ENCODE peak calls at places on chromosomes 16 and 17, in four cellular contexts. H, Z, V and M are unnamed samples.

GRCh38 chr17:4738136-4739121 is 1.2 kb upstream of the ZMYND15 start:
- DNase-seq in V (no peak), H (no peak), Z (no peak), M (no peak)

GRCh38 chr16:77723108-77723514 is 797 bp downstream of the NUDT7 start:
- DNase-seq in V (no peak), Z (peak), H (no peak), M (no peak)

GRCh38 chr16:16188827-16189226 is 34.5 kb downstream of the ABCC6 start:
- DNase-seq in V (no peak), H (no peak), Z (no peak), M (no peak)

GRCh38 chr16:84839956-84840355 is 20.2 kb downstream of the CRISPLD2 start:
- DNase-seq in V (no peak), H (no peak), Z (peak), M (no peak)

GRCh38 chr17:79915850-79916430 is 76.7 kb upstream of the CBX4 start:
- DNase-seq in Z (no peak), H (peak), V (peak), M (no peak)

GRCh38 chr17:77501101-77501566 is 360.4 kb downstream of the SEC14L1 start:
- DNase-seq in V (peak), H (peak), Z (peak), M (no peak)

GRCh38 chr17:10516638-10517037 is 1.7 kb downstream of the MYH1 start:
- DNase-seq in V (no peak), Z (no peak), H (no peak), M (no peak)

GRCh38 chr17:33901085-33901484 is 354.0 kb upstream of the CCL2 start:
- DNase-seq in Z (no peak), H (no peak), V (no peak), M (no peak)

GRCh38 chr17:48795444-48796162 is 21.4 kb downstream of the TTLL6 start:
- DNase-seq in V (no peak), H (peak), Z (no peak), M (no peak)

GRCh38 chr16:85541181-85541580 is 71.9 kb upstream of the GSE1 start:
- DNase-seq in V (no peak), Z (no peak), H (no peak), M (no peak)

GRCh38 chr17:50459081-50459676 is 9.5 kb downstream of the CHAD start:
- DNase-seq in Z (no peak), V (no peak), H (peak), M (no peak)

GRCh38 chr16:73232555-73233422 is 184.9 kb upstream of the ZFHX3 start:
- DNase-seq in Z (peak), V (no peak), H (peak), M (no peak)

GRCh38 chr16:8946544-8946943 is 17.2 kb downstream of the USP7 start:
- DNase-seq in Z (no peak), V (no peak), H (no peak), M (no peak)

GRCh38 chr17:58330997-58331814 is 2.6 kb upstream of the TSPOAP1 start:
- DNase-seq in H (no peak), V (peak), Z (peak), M (no peak)

GRCh38 chr17:62657664-62658063 is 30.2 kb downstream of the MRC2 start:
- DNase-seq in V (no peak), H (no peak), Z (peak), M (no peak)

GRCh38 chr17:78624461-78625216 is 47.4 kb upstream of the DNAH17 start:
- DNase-seq in H (no peak), Z (no peak), V (no peak), M (no peak)

GRCh38 chr16:85420501-85421337 is 192.4 kb upstream of the GSE1 start:
- DNase-seq in V (peak), Z (peak), H (peak), M (no peak)

GRCh38 chr16:27289669-27290068 is 21.1 kb upstream of the NSMCE1 start:
- DNase-seq in Z (no peak), V (no peak), H (no peak), M (no peak)

GRCh38 chr17:48074322-48075054 is 26.3 kb downstream of the NFE2L1 start:
- DNase-seq in V (peak), Z (peak), H (peak), M (no peak)

GRCh38 chr17:36857698-36858097 is 79.6 kb upstream of the LHX1 start:
- DNase-seq in V (no peak), Z (no peak), H (peak), M (no peak)

GRCh38 chr16:49168146-49168545 is 113.5 kb downstream of the CBLN1 start:
- DNase-seq in H (no peak), Z (no peak), V (no peak), M (no peak)

GRCh38 chr17:66949501-66949900 is 15.0 kb upstream of the CACNG4 start:
- DNase-seq in Z (no peak), V (no peak), H (no peak), M (no peak)

GRCh38 chr16:78576941-78577340 is 477.5 kb downstream of the WWOX start:
- DNase-seq in H (no peak), Z (no peak), V (no peak), M (no peak)

GRCh38 chr17:82449136-82449882 is 1.2 kb downstream of the CYBC1 start:
- DNase-seq in H (no peak), Z (peak), V (no peak), M (peak)

GRCh38 chr16:50609049-50609832 is 61.0 kb downstream of the NKD1 start:
- DNase-seq in H (no peak), Z (no peak), V (no peak), M (no peak)

GRCh38 chr16:75460441-75460840 is 4.0 kb downstream of the TMEM170A start:
- DNase-seq in V (no peak), H (no peak), Z (no peak), M (no peak)

GRCh38 chr17:40956401-40957254 is 10.1 kb downstream of the KRT39 start:
- DNase-seq in H (peak), Z (no peak), V (no peak), M (no peak)

GRCh38 chr16:21166561-21166961 is 8.1 kb downstream of the LDAF1 start:
- DNase-seq in H (no peak), Z (no peak), V (no peak), M (no peak)

GRCh38 chr16:27839419-27839818 is 224.1 kb downstream of the GSG1L start:
- DNase-seq in V (peak), Z (no peak), H (no peak), M (no peak)

GRCh38 chr16:68287276-68288251 is 23.2 kb downstream of the SLC7A6OS start:
- DNase-seq in Z (no peak), V (no peak), H (no peak), M (no peak)

GRCh38 chr16:57329718-57330327 is 28.8 kb upstream of the CCL22 start:
- DNase-seq in V (no peak), Z (no peak), H (no peak), M (no peak)

GRCh38 chr16:1912215-1912543 is 6.0 kb downstream of the HS3ST6 start:
- DNase-seq in H (no peak), V (no peak), Z (no peak), M (no peak)

GRCh38 chr16:69077251-69077650 is 28.2 kb upstream of the HAS3 start:
- DNase-seq in Z (no peak), H (no peak), V (no peak), M (no peak)

GRCh38 chr17:20966869-20967268 is 75.9 kb downstream of the USP22 start:
- DNase-seq in H (no peak), Z (no peak), V (no peak), M (no peak)

GRCh38 chr17:73281926-73282325 is 20.2 kb upstream of the CPSF4L start:
- DNase-seq in H (no peak), Z (no peak), V (no peak), M (peak)

GRCh38 chr17:36464765-36465088 is 21.8 kb upstream of the ZNHIT3 start:
- DNase-seq in Z (no peak), H (no peak), V (no peak), M (no peak)

GRCh38 chr16:25009822-25010221 is 5.3 kb downstream of the ARHGAP17 start:
- DNase-seq in V (no peak), H (no peak), Z (no peak), M (no peak)

GRCh38 chr16:81175325-81175891 is 63.1 kb upstream of the BCO1 start:
- DNase-seq in V (no peak), H (peak), Z (no peak), M (no peak)
- TF ChIP-seq NFIC in V (no peak), H (no peak), Z (peak), M (no peak)

GRCh38 chr16:11313493-11314308 is 31.6 kb upstream of the RMI2 start:
- DNase-seq in V (no peak), Z (no peak), H (no peak), M (no peak)

GRCh38 chr16:11310634-11310977 is 29.5 kb upstream of the PRM1 start:
- DNase-seq in V (no peak), Z (no peak), H (no peak), M (no peak)

GRCh38 chr16:11314309-11314894 is 30.9 kb upstream of the RMI2 start:
- DNase-seq in Z (no peak), V (no peak), H (no peak), M (no peak)

GRCh38 chr16:11310997-11311561 is 29.9 kb upstream of the PRM1 start:
- DNase-seq in H (no peak), V (no peak), Z (no peak), M (peak)

DNA sequence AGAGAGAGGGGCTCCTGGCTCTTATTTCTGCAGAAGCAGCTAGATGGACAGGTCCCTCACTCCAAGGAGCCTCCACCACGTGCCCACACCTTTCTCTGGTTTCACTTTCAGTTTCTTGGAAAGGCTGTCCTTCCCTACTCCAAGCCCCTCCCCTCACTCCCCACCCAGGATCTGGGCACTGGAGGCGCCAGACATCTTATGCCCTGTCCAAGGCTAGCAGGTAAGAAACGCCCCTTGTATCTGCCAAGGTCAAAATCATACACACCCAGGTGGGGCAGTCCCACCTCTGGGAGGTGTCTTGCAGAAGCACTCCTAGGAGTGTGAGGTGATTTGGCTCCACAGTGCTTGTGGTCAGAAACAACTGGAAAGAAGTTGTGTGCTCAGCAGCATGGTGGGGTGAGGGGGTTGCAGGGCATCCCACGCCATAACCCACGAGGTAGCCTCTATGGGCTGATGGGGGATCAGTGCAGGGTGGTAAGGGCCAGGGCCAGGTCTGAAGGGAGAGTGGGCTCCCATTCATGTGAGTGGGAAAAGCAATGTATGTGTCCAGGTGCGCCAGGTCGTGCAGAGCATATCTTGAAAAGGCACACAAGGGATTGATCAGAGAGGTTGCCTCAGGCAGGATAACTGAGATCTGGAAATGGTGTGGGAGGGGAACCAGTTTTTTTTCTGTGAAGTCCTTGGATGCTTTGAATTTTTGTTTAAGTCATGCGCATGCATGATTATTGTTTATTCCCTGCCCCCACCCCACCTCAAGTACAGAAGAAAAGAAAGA is 31.8 kb upstream of the PRM1 start:
- DNase-seq in V (peak), H (peak), Z (no peak), M (no peak)
- TF ChIP-seq NFIC in V (no peak), H (no peak), Z (no peak), M (no peak)

GRCh38 chr16:67279296-67280089 is at the start of gene PLEKHG4:
- DNase-seq in Z (peak), H (peak), V (no peak), M (peak)
- TF ChIP-seq NFIC in Z (no peak), H (no peak), V (peak), M (no peak)

GRCh38 chr16:4378202-4378666 is 6.6 kb downstream of the VASN start:
- DNase-seq in Z (no peak), H (no peak), V (peak), M (no peak)
- TF ChIP-seq NFIC in Z (no peak), H (no peak), V (no peak), M (no peak)

GRCh38 chr17:81233811-81234505 is 4.9 kb downstream of the TEPSIN start:
- DNase-seq in Z (no peak), H (no peak), V (no peak), M (no peak)
- TF ChIP-seq NFIC in Z (no peak), H (no peak), V (no peak), M (no peak)

DNA sequence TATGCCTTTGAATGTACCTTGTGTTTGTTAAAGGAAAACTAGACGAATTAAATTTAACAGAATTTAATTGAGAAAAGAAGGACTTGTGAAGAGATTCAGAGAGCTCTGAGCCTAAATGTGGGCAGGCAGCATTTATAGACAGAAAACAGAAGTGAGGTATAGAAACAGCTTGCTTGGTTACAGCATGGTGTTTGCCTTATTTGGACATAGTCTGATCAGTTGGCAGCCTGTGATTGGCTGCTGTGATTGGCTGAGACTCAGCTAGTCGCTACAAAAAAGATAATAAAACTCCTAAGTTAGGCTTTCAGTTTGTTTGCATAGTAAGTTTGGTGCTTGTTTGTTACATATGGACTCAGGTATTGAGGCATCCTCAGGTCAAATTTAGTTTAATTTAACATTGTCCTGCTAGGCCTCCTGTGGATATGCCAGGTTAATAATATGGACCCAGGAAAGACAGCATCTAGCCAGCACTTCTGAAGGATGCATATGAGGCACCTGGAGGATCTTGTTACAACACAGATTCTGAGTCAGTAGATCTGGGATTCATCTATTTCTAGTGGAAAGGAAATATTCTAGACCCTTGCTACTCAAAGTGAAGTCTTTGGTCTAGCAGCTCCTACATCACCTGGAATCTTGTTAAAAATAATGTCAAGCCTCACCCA is 43.4 kb downstream of the SLFN5 start:
- DNase-seq in V (no peak), Z (no peak), H (no peak), M (peak)
- TF ChIP-seq NFIC in V (no peak), Z (no peak), H (no peak), M (no peak)

DNA sequence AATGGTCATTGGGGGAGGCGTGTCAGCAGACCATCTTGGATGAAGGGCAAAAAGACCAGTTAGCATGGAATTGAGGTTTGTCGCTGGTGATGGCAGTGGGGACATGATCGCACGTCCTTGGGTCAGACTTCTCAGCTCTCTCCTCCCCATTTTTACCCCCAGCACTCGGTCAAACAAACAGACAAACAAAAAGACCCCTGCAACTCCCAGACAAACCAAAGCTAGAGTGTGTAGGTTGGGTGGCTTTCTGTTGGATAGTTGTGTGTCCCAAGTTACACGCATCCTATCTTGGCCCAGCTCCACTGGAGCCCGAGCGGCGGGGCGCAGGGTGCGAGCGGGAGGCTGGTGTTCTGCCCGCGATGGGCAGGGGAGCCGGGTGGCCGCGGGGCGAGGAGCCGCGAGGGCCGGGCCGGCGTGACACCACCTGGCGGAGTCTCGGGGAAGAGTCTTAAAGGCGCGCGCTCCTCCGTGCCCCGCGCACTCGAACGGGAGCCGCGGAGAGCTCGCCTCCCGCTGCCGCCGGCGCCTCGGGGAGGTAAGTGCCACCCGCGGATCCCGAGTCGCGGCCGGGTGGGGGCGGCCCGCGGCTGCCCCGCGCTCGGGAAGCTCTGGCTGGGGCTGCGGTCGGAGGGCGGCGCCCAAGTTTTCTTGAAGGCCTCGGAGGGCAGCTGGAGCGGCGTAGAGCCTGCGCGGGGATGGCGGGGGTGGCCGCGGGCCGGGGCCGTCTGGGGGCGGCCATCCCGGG is 18.5 kb upstream of the NTN1 start:
- DNase-seq in Z (peak), H (no peak), V (no peak), M (no peak)
- TF ChIP-seq NFIC in Z (no peak), H (no peak), V (no peak), M (no peak)

GRCh38 chr17:2872282-2872681 is 76.0 kb downstream of the RAP1GAP2 start:
- DNase-seq in V (no peak), Z (no peak), H (no peak), M (no peak)

GRCh38 chr17:2871205-2871604 is 75.0 kb downstream of the RAP1GAP2 start:
- DNase-seq in H (no peak), Z (no peak), V (no peak), M (no peak)

GRCh38 chr17:2871720-2872119 is 75.5 kb downstream of the RAP1GAP2 start:
- DNase-seq in H (no peak), Z (no peak), V (no peak), M (no peak)

GRCh38 chr17:2867441-2868424 is 71.5 kb downstream of the RAP1GAP2 start:
- DNase-seq in Z (no peak), V (no peak), H (peak), M (no peak)

DNA sequence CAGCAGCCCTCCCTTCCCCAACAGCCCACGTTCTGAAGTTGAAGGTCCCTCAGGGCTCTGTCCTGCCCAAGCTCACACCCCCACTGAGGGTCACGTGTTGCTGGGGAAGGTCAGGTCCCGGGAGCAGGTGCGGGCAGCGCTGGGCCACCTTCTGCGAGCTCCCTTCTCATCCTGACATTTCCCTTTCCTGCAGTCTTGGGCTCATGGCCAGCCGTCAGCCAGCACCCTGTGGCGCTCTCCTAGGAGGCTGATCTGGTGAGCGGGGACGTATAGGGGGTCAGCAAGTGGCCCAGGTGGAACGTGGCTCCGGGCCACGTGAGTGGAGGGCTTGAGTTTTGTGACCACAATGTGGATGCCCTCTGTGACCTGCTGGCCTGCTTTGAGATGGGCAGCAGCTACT is 73.4 kb downstream of the RAP1GAP2 start:
- DNase-seq in Z (no peak), H (no peak), V (no peak), M (no peak)
- TF ChIP-seq NFIC in Z (no peak), H (no peak), V (no peak), M (no peak)

GRCh38 chr16:86924537-86924936 is 346.2 kb downstream of the FOXL1 start:
- DNase-seq in H (no peak), V (no peak), Z (no peak), M (no peak)
- TF ChIP-seq NFIC in H (no peak), V (no peak), Z (peak), M (no peak)